ENCODE peak calls at places on chromosome 13, in ten cellular contexts. One of them, this sample, is unnamed.

GRCh38 chr13:86757236-86757978 is 913.8 kb upstream of the SLITRK5 start:
- DNase-seq in NCI-H446 treated with DMSO at 0.1 percent for 48 hours: no peak
- DNase-seq in posterior cingulate gyrus: no peak
- DNase-seq in mesenchymal stem cell: no peak
- DNase-seq in endothelial cell: no peak
- DNase-seq in tibial artery: no peak
- DNase-seq in CD4-positive, alpha-beta T cell: no peak
- DNase-seq in cardiac septum: no peak
- DNase-seq in mucosa of gallbladder: no peak
- DNase-seq in NCI-H1105: no peak
- DNase-seq in this sample: no peak

GRCh38 chr13:70189981-70190380 is 81.7 kb upstream of the KLHL1 start:
- DNase-seq in NCI-H446 treated with DMSO at 0.1 percent for 48 hours: no peak
- DNase-seq in posterior cingulate gyrus: no peak
- DNase-seq in mesenchymal stem cell: no peak
- DNase-seq in endothelial cell: no peak
- DNase-seq in tibial artery: no peak
- DNase-seq in CD4-positive, alpha-beta T cell: no peak
- DNase-seq in cardiac septum: no peak
- DNase-seq in mucosa of gallbladder: no peak
- DNase-seq in NCI-H1105: peak
- DNase-seq in this sample: no peak

GRCh38 chr13:37209621-37210020 is 104.2 kb upstream of the CSNK1A1L start:
- DNase-seq in NCI-H446 treated with DMSO at 0.1 percent for 48 hours: no peak
- DNase-seq in posterior cingulate gyrus: no peak
- DNase-seq in mesenchymal stem cell: peak
- DNase-seq in endothelial cell: no peak
- DNase-seq in tibial artery: no peak
- DNase-seq in CD4-positive, alpha-beta T cell: no peak
- DNase-seq in cardiac septum: no peak
- DNase-seq in mucosa of gallbladder: no peak
- DNase-seq in NCI-H1105: no peak
- DNase-seq in this sample: no peak

GRCh38 chr13:20492641-20493040 is 33.0 kb downstream of the CRYL1 start:
- DNase-seq in NCI-H446 treated with DMSO at 0.1 percent for 48 hours: no peak
- DNase-seq in posterior cingulate gyrus: no peak
- DNase-seq in mesenchymal stem cell: peak
- DNase-seq in endothelial cell: peak
- DNase-seq in tibial artery: no peak
- DNase-seq in CD4-positive, alpha-beta T cell: no peak
- DNase-seq in cardiac septum: no peak
- DNase-seq in mucosa of gallbladder: no peak
- DNase-seq in NCI-H1105: no peak
- DNase-seq in this sample: no peak

GRCh38 chr13:82962422-82962821 is 919.9 kb downstream of the SLITRK1 start:
- DNase-seq in NCI-H446 treated with DMSO at 0.1 percent for 48 hours: no peak
- DNase-seq in posterior cingulate gyrus: no peak
- DNase-seq in mesenchymal stem cell: no peak
- DNase-seq in endothelial cell: no peak
- DNase-seq in tibial artery: no peak
- DNase-seq in CD4-positive, alpha-beta T cell: no peak
- DNase-seq in cardiac septum: no peak
- DNase-seq in mucosa of gallbladder: no peak
- DNase-seq in NCI-H1105: no peak
- DNase-seq in this sample: no peak

GRCh38 chr13:35144496-35144895 is 202.4 kb downstream of the NBEA start:
- DNase-seq in NCI-H446 treated with DMSO at 0.1 percent for 48 hours: no peak
- DNase-seq in posterior cingulate gyrus: no peak
- DNase-seq in mesenchymal stem cell: peak
- DNase-seq in endothelial cell: no peak
- DNase-seq in tibial artery: no peak
- DNase-seq in CD4-positive, alpha-beta T cell: no peak
- DNase-seq in cardiac septum: no peak
- DNase-seq in mucosa of gallbladder: no peak
- DNase-seq in NCI-H1105: no peak
- DNase-seq in this sample: no peak

GRCh38 chr13:29605860-29606526 is 10.5 kb upstream of the SLC7A1 start:
- DNase-seq in NCI-H446 treated with DMSO at 0.1 percent for 48 hours: no peak
- DNase-seq in posterior cingulate gyrus: no peak
- DNase-seq in mesenchymal stem cell: no peak
- DNase-seq in endothelial cell: no peak
- DNase-seq in tibial artery: no peak
- DNase-seq in CD4-positive, alpha-beta T cell: no peak
- DNase-seq in cardiac septum: no peak
- DNase-seq in mucosa of gallbladder: no peak
- DNase-seq in NCI-H1105: no peak
- DNase-seq in this sample: peak

GRCh38 chr13:75135325-75135825 is 346.6 kb downstream of the TBC1D4 start:
- DNase-seq in NCI-H446 treated with DMSO at 0.1 percent for 48 hours: no peak
- DNase-seq in posterior cingulate gyrus: no peak
- DNase-seq in mesenchymal stem cell: peak
- DNase-seq in endothelial cell: no peak
- DNase-seq in tibial artery: no peak
- DNase-seq in CD4-positive, alpha-beta T cell: no peak
- DNase-seq in cardiac septum: no peak
- DNase-seq in mucosa of gallbladder: no peak
- DNase-seq in NCI-H1105: no peak
- DNase-seq in this sample: no peak

GRCh38 chr13:110397445-110397844 is 90.4 kb downstream of the COL4A2 start:
- DNase-seq in NCI-H446 treated with DMSO at 0.1 percent for 48 hours: no peak
- DNase-seq in posterior cingulate gyrus: no peak
- DNase-seq in mesenchymal stem cell: no peak
- DNase-seq in endothelial cell: no peak
- DNase-seq in tibial artery: no peak
- DNase-seq in CD4-positive, alpha-beta T cell: no peak
- DNase-seq in cardiac septum: no peak
- DNase-seq in mucosa of gallbladder: peak
- DNase-seq in NCI-H1105: no peak
- DNase-seq in this sample: peak